ENCODE peak calls at places on chromosome 22, in seven cellular contexts. K is mammary epithelial cell, M is ovary, X is NB4, W is fibroblast of pulmonary artery, C is heart left ventricle, T is pancreas. R is an unnamed sample.

GRCh38 chr22:17501679-17502285 is 61.5 kb upstream of the SLC25A18 start:
- DNase-seq in W (peak), X (peak), C (no peak), M (no peak), K (peak), T (no peak), R (peak)

GRCh38 chr22:20430101-20430640 is 7.5 kb downstream of the SCARF2 start:
- DNase-seq in W (no peak), C (no peak), M (no peak), T (no peak), X (no peak), K (no peak), R (no peak)

GRCh38 chr22:24146190-24146616 is 35.1 kb upstream of the SUSD2 start:
- DNase-seq in X (peak), K (no peak), W (peak), M (peak), C (peak), T (peak), R (peak)

GRCh38 chr22:50474711-50475651 is at the start of gene SBF1:
- DNase-seq in X (peak), M (peak), W (peak), T (peak), K (peak), C (peak), R (no peak)

GRCh38 chr22:31846161-31847115 is 92.6 kb downstream of the DEPDC5 start:
- DNase-seq in X (peak), K (no peak), W (peak), C (no peak), T (no peak), M (no peak), R (peak)

GRCh38 chr22:19773470-19774040 is 13.0 kb downstream of the TBX1 start:
- DNase-seq in M (no peak), T (no peak), K (no peak), W (no peak), C (no peak), X (no peak), R (no peak)

GRCh38 chr22:23686416-23687024 is 4.3 kb upstream of the RGL4 start:
- DNase-seq in W (no peak), X (no peak), M (no peak), T (no peak), C (no peak), K (no peak), R (no peak)

GRCh38 chr22:19525116-19525660 is 978 bp upstream of the CLDN5 start:
- DNase-seq in X (no peak), C (no peak), M (no peak), T (no peak), W (no peak), K (no peak), R (no peak)

GRCh38 chr22:47626428-47627390 is 864.3 kb downstream of the TBC1D22A start:
- DNase-seq in C (no peak), K (no peak), T (no peak), X (no peak), W (no peak), M (no peak), R (no peak)

GRCh38 chr22:41913040-41913719 is 1.7 kb downstream of the SHISA8 start:
- DNase-seq in X (no peak), K (no peak), M (no peak), C (no peak), W (no peak), T (no peak), R (no peak)

GRCh38 chr22:41915035-41915782 is at the start of gene SHISA8:
- DNase-seq in W (peak), K (peak), C (peak), T (peak), M (peak), X (peak), R (no peak)

GRCh38 chr22:41912338-41913039 is 2.4 kb downstream of the SHISA8 start:
- DNase-seq in M (no peak), C (no peak), T (no peak), K (no peak), X (no peak), W (no peak), R (no peak)

GRCh38 chr22:41914611-41915034 is 251 bp downstream of the SHISA8 start:
- DNase-seq in T (no peak), M (no peak), W (no peak), K (no peak), C (no peak), X (no peak), R (no peak)

DNA sequence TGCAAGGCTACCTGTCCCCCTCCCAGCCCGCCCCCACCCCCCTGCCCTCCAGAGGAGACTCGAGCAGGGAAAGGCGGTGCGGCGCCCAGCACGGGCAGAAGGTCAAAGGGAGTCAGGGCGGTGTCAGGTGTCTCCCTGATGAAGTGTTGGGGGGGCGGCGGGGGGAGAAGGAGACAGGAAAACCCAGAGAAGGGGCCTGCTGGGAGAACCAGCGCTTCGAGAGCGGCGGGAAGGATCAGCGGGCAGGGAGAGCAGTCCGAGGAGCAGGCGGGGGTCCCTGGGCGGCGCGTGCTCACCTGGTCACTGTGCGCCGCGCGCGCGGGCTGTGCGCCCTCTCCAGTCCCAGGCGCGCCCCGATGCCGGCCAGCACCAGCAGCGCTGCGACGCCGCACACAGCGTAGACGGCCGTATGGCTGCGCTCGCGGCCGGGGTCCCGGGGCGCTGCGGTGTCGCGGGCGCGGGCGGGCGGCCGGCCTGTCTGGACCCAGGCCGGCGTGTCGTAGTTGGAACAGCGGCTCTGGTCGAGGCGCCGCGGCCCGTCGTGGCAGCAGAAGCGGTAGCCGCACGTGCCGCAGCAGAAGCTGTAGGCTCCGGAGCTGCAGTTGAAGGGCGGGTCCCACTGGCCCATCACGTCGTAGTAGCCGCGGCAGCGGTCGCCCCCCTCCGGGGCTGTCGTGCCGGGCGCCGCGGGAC is 886 bp downstream of the SHISA8 start:
- DNase-seq in M (no peak), C (no peak), W (no peak), K (no peak), X (no peak), T (no peak), R (no peak)
- H3K4me3 ChIP-seq in M (no peak), C (no peak), W (no peak), K (no peak), X (no peak), T (no peak), R (no peak)

GRCh38 chr22:35835998-35836691 is 118.5 kb downstream of the APOL5 start:
- DNase-seq in C (peak), T (peak), W (peak), K (peak), X (no peak), M (peak), R (peak)

GRCh38 chr22:35837328-35837727 is 119.7 kb downstream of the APOL5 start:
- DNase-seq in W (peak), X (no peak), M (no peak), T (no peak), K (peak), C (no peak), R (no peak)

GRCh38 chr22:35839811-35840739 is 122.4 kb downstream of the APOL5 start:
- DNase-seq in K (peak), M (peak), W (peak), C (peak), T (peak), X (peak), R (peak)

GRCh38 chr22:35841907-35842518 is 124.3 kb downstream of the APOL5 start:
- DNase-seq in W (no peak), X (no peak), M (no peak), C (no peak), K (no peak), T (no peak), R (no peak)

GRCh38 chr22:35838849-35839646 is 121.4 kb downstream of the APOL5 start:
- DNase-seq in C (peak), X (peak), M (peak), W (peak), K (peak), T (no peak), R (peak)
- TF ChIP-seq CTCF in C (peak), X (peak), M (no peak), W (peak), K (peak), T (no peak), R (peak)

DNA sequence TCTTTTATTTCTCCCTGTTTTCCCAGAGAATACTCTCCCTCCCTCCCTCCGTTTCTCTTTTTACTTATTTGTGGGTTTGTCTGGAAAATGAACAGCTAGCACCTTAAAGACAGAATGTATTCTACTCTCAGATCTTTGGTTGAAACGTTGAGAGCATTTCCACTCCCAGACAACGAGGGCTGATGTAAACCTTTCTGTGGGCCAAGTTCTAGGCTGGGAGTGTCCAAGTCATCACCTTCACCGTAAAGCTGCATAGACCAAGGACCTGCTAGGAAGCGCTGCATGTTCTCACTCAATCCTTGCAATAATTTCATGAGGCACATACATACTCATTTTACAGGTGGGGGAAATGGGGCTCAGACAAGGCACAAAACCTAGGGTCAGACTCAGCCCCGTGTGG is 32.4 kb downstream of the MYH9 start:
- DNase-seq in K (no peak), X (peak), W (no peak), M (no peak), T (no peak), C (no peak), R (no peak)
- H3K4me3 ChIP-seq in K (no peak), X (no peak), W (peak), M (peak), T (no peak), C (no peak), R (no peak)

GRCh38 chr22:49026476-49027121 is 801.1 kb downstream of the BRD1 start:
- DNase-seq in W (no peak), K (no peak), M (no peak), T (no peak), X (peak), C (peak), R (no peak)
- TF ChIP-seq CTCF in W (no peak), K (no peak), M (no peak), T (no peak), X (peak), C (no peak), R (no peak)

DNA sequence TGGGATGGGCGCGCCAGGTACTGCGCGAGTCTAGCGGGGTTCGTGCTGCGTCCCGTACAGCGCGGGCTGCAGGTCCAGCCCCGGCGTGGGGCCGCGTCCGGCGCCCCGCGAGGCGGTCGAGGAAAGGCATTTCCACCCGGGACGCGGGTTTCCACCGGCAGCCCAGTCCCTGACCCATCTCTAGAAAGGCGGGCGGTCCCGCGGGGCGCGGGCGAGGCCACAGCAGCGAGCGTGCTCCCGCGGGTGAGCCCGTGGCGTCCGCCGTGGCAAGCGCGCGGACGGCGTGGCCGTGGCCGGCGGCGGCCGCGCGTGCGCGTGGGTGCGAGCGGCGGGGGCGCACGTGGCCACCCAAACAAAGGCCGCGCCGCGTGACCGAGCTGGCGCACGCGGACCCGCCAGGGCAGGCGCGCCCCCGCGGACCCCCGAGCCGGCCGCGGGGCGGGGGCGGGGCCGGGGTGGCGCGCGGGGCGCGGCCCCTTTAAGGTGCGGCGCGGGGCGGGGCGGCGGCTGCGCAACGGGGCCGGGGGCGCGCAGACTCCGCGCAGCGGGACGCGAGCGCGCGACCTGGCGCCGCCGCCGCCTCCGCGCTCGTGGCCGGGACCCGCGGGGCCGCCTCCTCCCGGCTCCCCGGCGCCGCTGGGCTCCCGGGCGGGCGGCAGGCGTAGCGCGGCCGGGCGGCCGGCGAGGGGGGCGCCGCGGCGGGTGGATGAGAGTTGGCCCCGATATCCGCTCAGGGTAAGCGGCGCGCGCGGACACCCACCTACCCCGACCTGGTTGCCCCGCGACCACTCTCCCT is 39.3 kb upstream of the CELSR1 start:
- DNase-seq in X (peak), K (peak), M (peak), T (peak), W (peak), C (peak), R (no peak)
- H3K4me3 ChIP-seq in X (peak), K (peak), M (peak), T (peak), W (peak), C (peak), R (peak)

GRCh38 chr22:27686534-27686933 is 115.0 kb downstream of the MN1 start:
- DNase-seq in X (no peak), C (peak), T (peak), W (peak), M (no peak), K (no peak), R (no peak)
- TF ChIP-seq CTCF in X (no peak), C (no peak), T (no peak), W (no peak), M (no peak), K (no peak), R (no peak)

GRCh38 chr22:36155702-36156101 is 4.9 kb downstream of the APOL3 start:
- DNase-seq in M (peak), K (no peak), W (peak), C (peak), T (no peak), X (no peak), R (no peak)

GRCh38 chr22:36153756-36154155 is 6.8 kb downstream of the APOL3 start:
- DNase-seq in X (no peak), W (no peak), K (no peak), C (no peak), T (no peak), M (no peak), R (no peak)

GRCh38 chr22:36149464-36149863 is 11.1 kb downstream of the APOL3 start:
- DNase-seq in W (peak), X (peak), C (no peak), T (no peak), K (peak), M (no peak), R (no peak)

GRCh38 chr22:36151006-36151595 is 9.5 kb downstream of the APOL3 start:
- DNase-seq in C (no peak), X (no peak), W (peak), K (no peak), M (no peak), T (no peak), R (no peak)

GRCh38 chr22:36152088-36152487 is 8.5 kb downstream of the APOL3 start:
- DNase-seq in C (no peak), W (no peak), M (no peak), X (no peak), T (no peak), K (no peak), R (no peak)
- H3K4me3 ChIP-seq in C (no peak), W (no peak), M (no peak), X (no peak), T (no peak), K (no peak), R (no peak)